ENCODE peak calls at places on chromosomes 2 and 18, in seven cellular contexts. P is OCI-LY7, U is A549, A is heart right ventricle, E is stomach, J is prostate gland, X is neural progenitor cell. Z is an unnamed sample.

GRCh38 chr2:48249631-48250473 is 280.1 kb upstream of the STON1 start:
- DNase-seq in J (no peak), A (no peak), X (no peak), E (no peak), U (no peak), P (no peak), Z (no peak)

GRCh38 chr2:112880081-112880531 is 30.9 kb upstream of the IL37 start:
- DNase-seq in X (no peak), A (no peak), U (no peak), P (peak; percentile 13), J (no peak), E (no peak), Z (no peak)

GRCh38 chr2:133658020-133658903 is 90.0 kb upstream of the NCKAP5 start:
- DNase-seq in A (no peak), X (peak; percentile 67), E (no peak), U (no peak), J (no peak), P (no peak), Z (no peak)

GRCh38 chr18:13464432-13465125 is 246.0 kb downstream of the LDLRAD4 start:
- DNase-seq in P (peak; percentile 91), J (no peak), X (no peak), E (peak; percentile 39), A (peak; percentile 68), U (no peak), Z (peak; percentile 57)

GRCh38 chr18:3703732-3704176 is 253.8 kb downstream of the TGIF1 start:
- DNase-seq in E (peak; percentile 76), J (peak; percentile 59), X (peak; percentile 81), P (peak; percentile 65), A (peak; percentile 64), U (peak; percentile 51), Z (no peak)

GRCh38 chr18:54411781-54412180 is 54.1 kb downstream of the C18orf54 start:
- DNase-seq in U (no peak), X (no peak), A (no peak), J (no peak), E (no peak), P (no peak), Z (no peak)

GRCh38 chr18:46538376-46538775 is 118.6 kb downstream of the LOXHD1 start:
- DNase-seq in U (no peak), P (no peak), J (no peak), X (no peak), A (no peak), E (no peak), Z (no peak)

GRCh38 chr2:144523606-144524131 is 3.8 kb upstream of the ZEB2 start:
- DNase-seq in X (peak; percentile 51), U (peak; percentile 8), P (no peak), A (no peak), E (no peak), J (no peak), Z (no peak)

GRCh38 chr2:86224645-86225355 is 25.5 kb downstream of the MRPL35 start:
- DNase-seq in E (no peak), P (no peak), X (no peak), J (no peak), A (no peak), U (no peak), Z (no peak)

GRCh38 chr2:100518801-100519200 is 44.0 kb upstream of the PDCL3 start:
- DNase-seq in J (no peak), P (no peak), X (no peak), U (no peak), A (no peak), E (no peak), Z (no peak)

GRCh38 chr18:22977847-22978701 is 44.9 kb downstream of the RBBP8 start:
- DNase-seq in U (peak; percentile 29), X (no peak), J (peak; percentile 13), P (no peak), E (no peak), A (no peak), Z (no peak)

GRCh38 chr2:206392118-206392517 is 51.2 kb upstream of the ADAM23 start:
- DNase-seq in E (no peak), X (peak; percentile 45), U (peak; percentile 59), P (peak; percentile 48), A (no peak), J (no peak), Z (peak; percentile 21)

GRCh38 chr2:216119986-216120385 is 10.8 kb downstream of the XRCC5 start:
- DNase-seq in J (no peak), A (no peak), E (no peak), P (no peak), X (no peak), U (no peak), Z (no peak)

GRCh38 chr2:127569274-127570065 is 34.0 kb downstream of the MYO7B start:
- DNase-seq in J (no peak), U (no peak), A (peak; percentile 25), X (no peak), P (no peak), E (no peak), Z (no peak)

GRCh38 chr2:241882090-241882625 is 12.6 kb downstream of the RTP5 start:
- DNase-seq in E (peak; percentile 44), J (peak; percentile 69), P (peak; percentile 61), X (peak; percentile 43), A (peak; percentile 46), U (no peak), Z (peak; percentile 51)
- TF ChIP-seq CTCF in E (no peak), J (no peak), P (peak; percentile 69), X (no peak), A (no peak), U (no peak), Z (peak; percentile 49)

GRCh38 chr2:152504618-152505017 is 169.6 kb downstream of the FMNL2 start:
- DNase-seq in A (no peak), P (no peak), J (no peak), U (peak; percentile 49), X (no peak), E (no peak), Z (no peak)

GRCh38 chr2:152507941-152508340 is 173.0 kb downstream of the FMNL2 start:
- DNase-seq in P (no peak), U (no peak), J (no peak), A (no peak), X (no peak), E (no peak), Z (no peak)

GRCh38 chr2:152508446-152508845 is 173.5 kb downstream of the FMNL2 start:
- DNase-seq in P (no peak), A (no peak), E (no peak), J (no peak), U (no peak), X (no peak), Z (no peak)

GRCh38 chr2:152506843-152507242 is 171.9 kb downstream of the FMNL2 start:
- DNase-seq in J (no peak), U (no peak), A (no peak), X (no peak), P (no peak), E (no peak), Z (peak; percentile 34)

GRCh38 chr2:152505495-152505906 is 170.5 kb downstream of the FMNL2 start:
- DNase-seq in U (peak; percentile 69), A (no peak), J (no peak), E (no peak), X (no peak), P (no peak), Z (no peak)
- H3K4me3 ChIP-seq in U (no peak overlapping the region), A (no peak overlapping the region), J (no peak overlapping the region), E (no peak overlapping the region), X (no peak overlapping the region), P (no peak overlapping the region), Z (no peak overlapping the region)

GRCh38 chr18:28176674-28176932 is 327 bp downstream of the CDH2 start:
- DNase-seq in J (no peak), U (peak; percentile 5), E (no peak), P (no peak), X (no peak), A (no peak), Z (no peak)

GRCh38 chr18:28175930-28176673 is 828 bp downstream of the CDH2 start:
- DNase-seq in U (peak; percentile 13), P (no peak), X (peak; percentile 61), E (no peak), J (no peak), A (no peak), Z (no peak)

GRCh38 chr18:28177828-28178635 is 1.1 kb upstream of the CDH2 start:
- DNase-seq in P (no peak), J (peak; percentile 10), U (peak; percentile 51), E (peak; percentile 67), X (peak; percentile 93), A (peak; percentile 69), Z (no peak)

GRCh38 chr18:28178720-28179119 is 1.8 kb upstream of the CDH2 start:
- DNase-seq in U (no peak), J (no peak), A (no peak), P (no peak), E (no peak), X (no peak), Z (no peak)

DNA sequence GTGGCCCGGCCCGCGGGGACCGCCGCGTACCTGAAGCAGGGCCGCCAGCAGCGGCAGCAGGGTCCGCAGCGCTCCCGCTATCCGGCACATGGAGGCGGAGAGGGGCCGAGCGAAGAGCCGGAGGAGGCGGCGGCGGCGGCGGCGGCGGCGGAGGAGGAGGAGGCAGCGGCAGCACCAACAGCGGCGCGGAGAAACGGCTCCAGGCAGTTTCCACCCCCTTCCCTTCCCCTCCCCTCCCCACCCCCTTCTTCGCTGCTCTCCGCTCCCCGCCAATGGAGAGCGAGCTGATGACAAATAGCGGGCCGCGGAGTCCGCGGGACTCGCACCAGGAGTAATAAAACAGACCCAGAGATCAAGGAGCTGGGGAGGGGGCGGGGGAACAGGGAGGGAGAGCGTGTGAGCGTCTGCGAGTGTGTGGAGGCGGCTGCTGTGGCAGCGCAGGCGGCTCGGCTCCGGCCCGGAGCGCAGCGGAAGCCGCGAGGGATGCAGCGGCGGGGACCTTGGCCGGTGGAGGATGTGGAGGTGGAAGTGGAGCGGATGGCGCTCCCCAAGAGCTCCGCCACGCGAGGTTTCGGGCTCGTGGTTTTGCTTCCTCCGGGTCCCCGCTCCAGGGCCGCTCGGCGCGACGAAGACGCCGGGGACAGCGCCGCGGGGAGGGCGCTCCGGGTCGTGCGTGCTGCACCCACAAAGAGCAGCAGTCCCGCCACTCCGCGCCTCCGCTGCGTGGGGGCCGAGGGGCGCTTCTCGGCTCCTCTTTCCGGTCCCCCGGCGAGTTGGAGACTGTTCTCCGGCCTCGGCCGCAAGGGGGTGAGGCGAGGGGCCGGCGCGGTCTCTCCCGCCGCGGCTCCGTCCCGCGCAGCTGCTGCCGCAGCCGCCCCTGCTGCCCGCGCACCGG is at the start of gene CDH2:
- DNase-seq in X (peak; percentile 95), U (peak; percentile 66), J (no peak), P (no peak), A (peak; percentile 65), E (peak; percentile 51), Z (no peak)
- TF ChIP-seq CTCF in X (peak; percentile 42), U (no peak), J (no peak), P (no peak), A (no peak), E (no peak), Z (peak; percentile 3)

GRCh38 chr2:28620801-28621171 is 124.9 kb downstream of the PLB1 start:
- DNase-seq in J (no peak), P (no peak), U (no peak), X (no peak), E (no peak), A (no peak), Z (no peak)
- H3K4me3 ChIP-seq in J (no peak overlapping the region), P (no peak overlapping the region), U (no peak overlapping the region), X (no peak overlapping the region), E (no peak overlapping the region), A (no peak overlapping the region), Z (no peak overlapping the region)